ENCODE peak calls at places on chromosome 11, in six cellular contexts. V is OCI-LY7, W is PC-3, Z is MM.1S, U is neural progenitor cell, Q is SK-N-SH. C is an unnamed sample.
A peak's percentile ranks its signal among the peaks of the same experiment; 100 is the strongest.

GRCh38 chr11:47616726-47617416 is 22.7 kb upstream of the C1QTNF4 start:
- DNase-seq in U (peak; percentile 60), Z (peak; percentile 43), W (peak; percentile 46), Q (no peak), V (peak; percentile 53), C (peak; percentile 87)

GRCh38 chr11:12800032-12800671 is 125.9 kb downstream of the TEAD1 start:
- DNase-seq in Z (no peak), W (peak; percentile 88), Q (peak; percentile 46), U (no peak), V (no peak), C (peak; percentile 83)

GRCh38 chr11:16812274-16812673 is 73.8 kb downstream of the C11orf58 start:
- DNase-seq in Q (no peak), U (peak; percentile 80), Z (no peak), W (no peak), V (no peak), C (no peak)

GRCh38 chr11:73257342-73258103 is 14.6 kb upstream of the P2RY6 start:
- DNase-seq in Z (no peak), Q (no peak), V (no peak), U (peak; percentile 54), W (peak; percentile 94), C (peak; percentile 97)

GRCh38 chr11:65558002-65558784 is at the start of gene LTBP3:
- DNase-seq in W (peak; percentile 72), U (peak; percentile 69), Z (peak; percentile 42), V (no peak), Q (peak; percentile 90), C (peak; percentile 90)

GRCh38 chr11:1055109-1055703 is 18.7 kb upstream of the MUC6 start:
- DNase-seq in W (no peak), U (no peak), Q (no peak), Z (no peak), V (no peak), C (no peak)

GRCh38 chr11:5504403-5504891 is 5.3 kb downstream of the UBQLN3 start:
- DNase-seq in V (no peak), W (no peak), Q (no peak), U (no peak), Z (no peak), C (no peak)

GRCh38 chr11:2525166-2525861 is 80.5 kb downstream of the KCNQ1 start:
- DNase-seq in W (no peak), V (no peak), U (no peak), Z (no peak), Q (no peak), C (no peak)

GRCh38 chr11:13303668-13304649 is 26.4 kb downstream of the BMAL1 start:
- DNase-seq in Q (no peak), U (no peak), V (peak; percentile 8), W (no peak), Z (no peak), C (no peak)

GRCh38 chr11:58576792-58577440 is 1.3 kb upstream of the LPXN start:
- DNase-seq in Q (peak; percentile 5), V (peak; percentile 27), U (no peak), Z (peak; percentile 57), W (peak; percentile 44), C (peak; percentile 73)

DNA sequence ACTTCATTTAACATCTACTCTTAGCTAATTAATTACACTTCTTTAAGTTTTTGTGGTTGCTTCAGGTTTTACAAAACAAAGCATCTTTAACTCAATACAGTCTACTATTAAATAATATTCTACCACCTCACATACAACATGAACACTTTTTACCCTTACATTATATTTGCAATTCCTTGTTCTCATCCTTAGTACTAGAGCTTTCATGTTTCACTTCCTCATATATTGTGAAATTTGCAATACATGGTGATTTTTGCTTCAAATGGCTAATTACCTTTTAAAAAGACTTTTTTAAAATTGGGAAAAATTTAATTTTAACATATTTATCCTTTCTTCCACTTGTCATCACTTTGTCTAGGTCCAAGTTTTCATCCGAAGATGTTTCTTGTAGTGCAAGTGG is 37.5 kb downstream of the RSF1 start:
- DNase-seq in V (peak; percentile 5), Z (no peak), U (no peak), W (no peak), Q (no peak), C (no peak)
- H4K20me1 ChIP-seq in V (no peaks in the 10 kb centered on the region), Z (peaks cover 9% of the 10 kb centered on the region), U (peaks cover 79% of the 10 kb centered on the region), W (peaks cover 21% of the 10 kb centered on the region), Q (peaks cover 85% of the 10 kb centered on the region), C (peaks cover 40% of the 10 kb centered on the region)

GRCh38 chr11:27777013-27777412 is 76.8 kb upstream of the BDNF start:
- DNase-seq in U (no peak), V (no peak), W (no peak), Q (no peak), Z (no peak), C (no peak)
- TF ChIP-seq EZH2phosphoT487 in U (no peak), V (no peak), W (no peak), Q (no peak), Z (no peak), C (no peak)

GRCh38 chr11:35169754-35170153 is 30.8 kb downstream of the CD44 start:
- DNase-seq in V (no peak), Q (no peak), U (no peak), W (no peak), Z (no peak), C (no peak)
- H4K20me1 ChIP-seq in V (no peaks in the 10 kb centered on the region), Q (no peaks in the 10 kb centered on the region), U (no peaks in the 10 kb centered on the region), W (peaks cover 19% of the 10 kb centered on the region), Z (no peaks in the 10 kb centered on the region), C (no peaks in the 10 kb centered on the region)

DNA sequence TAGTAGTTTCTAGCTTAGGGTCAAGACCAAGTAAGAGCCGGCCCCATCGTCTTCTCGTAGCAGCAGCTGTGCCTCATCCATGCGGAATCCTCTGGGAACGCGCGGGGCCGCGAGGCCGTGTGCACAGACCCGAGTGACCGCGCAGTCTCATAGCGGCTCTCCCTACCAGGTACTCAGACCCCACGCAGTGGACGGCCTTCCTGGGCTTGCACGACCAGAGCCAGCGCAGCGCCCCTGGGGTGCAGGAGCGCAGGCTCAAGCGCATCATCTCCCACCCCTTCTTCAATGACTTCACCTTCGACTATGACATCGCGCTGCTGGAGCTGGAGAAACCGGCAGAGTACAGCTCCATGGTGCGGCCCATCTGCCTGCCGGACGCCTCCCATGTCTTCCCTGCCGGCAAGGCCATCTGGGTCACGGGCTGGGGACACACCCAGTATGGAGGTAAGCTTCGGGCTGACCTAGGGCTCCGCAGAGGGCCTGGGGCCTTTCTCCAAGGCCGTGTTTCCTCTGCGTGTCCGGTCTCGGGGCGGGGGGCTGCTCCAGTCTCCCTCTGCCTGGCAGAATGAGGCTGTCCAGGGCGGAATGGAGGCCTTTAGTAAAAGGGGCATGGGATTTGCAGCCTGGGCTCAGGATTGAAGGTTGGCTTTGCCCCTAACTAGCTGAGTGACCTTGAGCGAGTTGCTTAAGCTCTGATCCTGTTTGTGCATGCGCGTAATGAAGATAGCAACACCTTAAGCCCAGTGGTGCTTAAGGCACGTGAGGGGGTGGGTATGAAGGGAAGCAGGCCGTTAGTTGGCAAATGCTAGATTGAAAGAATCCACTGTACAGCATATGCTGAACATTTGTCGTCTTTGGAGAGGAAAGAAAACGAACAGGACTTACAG is 48.9 kb downstream of the ST14 start:
- DNase-seq in V (no peak), Z (no peak), Q (peak; percentile 30), W (no peak), U (no peak), C (no peak)
- TF ChIP-seq EZH2phosphoT487 in V (no peak), Z (no peak), Q (no peak), W (no peak), U (no peak), C (no peak)

DNA sequence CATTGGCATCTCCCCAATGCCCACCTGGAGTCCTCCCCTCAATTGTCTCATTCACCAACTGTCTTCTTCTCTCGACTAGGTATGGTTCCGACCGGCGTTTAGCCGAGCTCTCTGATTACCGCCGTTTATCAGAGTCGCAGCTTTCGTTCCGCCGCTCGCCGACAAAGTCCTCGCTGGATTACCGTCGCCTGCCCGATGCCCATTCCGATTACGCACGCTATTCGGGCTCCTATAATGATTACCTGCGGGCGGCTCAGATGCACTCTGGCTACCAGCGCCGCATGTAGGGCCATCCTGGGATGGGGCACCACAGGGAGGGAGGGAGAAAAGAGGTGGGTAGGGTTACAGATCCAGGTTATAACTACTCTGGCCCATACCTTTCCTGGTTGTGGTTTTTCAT is 10.0 kb downstream of the RBM14 start:
- DNase-seq in V (no peak), U (no peak), Q (no peak), W (no peak), Z (no peak), C (no peak)
- H4K20me1 ChIP-seq in V (peaks cover 25% of the 10 kb centered on the region), U (peaks cover 88% of the 10 kb centered on the region), Q (peaks cover 89% of the 10 kb centered on the region), W (peaks cover 91% of the 10 kb centered on the region), Z (peaks cover 77% of the 10 kb centered on the region), C (peaks cover 39% of the 10 kb centered on the region)

DNA sequence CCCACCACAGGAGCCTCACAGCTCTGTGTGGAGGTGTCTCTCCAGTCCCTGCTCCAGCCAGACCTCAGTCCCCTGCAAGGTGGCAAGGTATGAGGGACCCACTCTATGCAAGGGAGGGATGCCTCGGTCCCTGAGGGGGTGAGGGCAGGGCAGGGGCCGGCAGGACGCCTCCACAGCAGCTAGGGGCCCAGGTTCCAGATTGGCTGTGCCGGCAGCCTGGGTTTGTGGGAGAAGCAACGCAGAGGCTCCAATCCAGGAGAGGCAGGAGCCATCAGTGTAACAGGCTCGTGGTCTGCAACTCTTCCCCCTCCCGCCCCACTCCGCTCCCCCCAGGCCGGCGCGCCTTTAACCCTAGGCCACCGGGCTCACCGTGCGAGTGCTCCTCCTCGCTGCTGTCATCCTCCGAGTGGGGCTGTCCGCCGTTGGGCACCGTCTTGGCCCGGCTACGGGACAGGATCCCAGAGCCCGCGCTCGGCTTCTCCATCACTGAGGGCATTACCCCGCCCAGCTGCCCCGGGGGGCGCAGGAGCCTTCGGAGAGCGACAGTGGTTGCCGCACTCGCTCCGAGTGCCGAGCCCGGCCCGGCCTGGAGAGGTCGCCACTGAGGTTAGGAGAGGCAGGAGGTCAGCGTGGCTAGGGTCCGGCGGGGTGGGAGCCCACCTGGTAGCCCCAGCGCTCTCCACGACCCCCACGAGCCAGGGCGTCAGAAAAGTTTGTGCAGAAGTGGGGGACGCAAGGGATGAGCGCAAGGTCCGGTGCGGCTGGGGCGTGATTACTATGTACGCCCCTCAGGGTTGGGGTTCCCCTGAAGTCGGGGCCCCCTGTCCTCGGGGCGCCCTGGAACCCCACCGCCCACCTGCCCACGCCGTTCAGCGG is 765 bp downstream of the RCOR2 start:
- DNase-seq in Q (peak; percentile 91), V (peak; percentile 55), W (peak; percentile 23), U (peak; percentile 94), Z (no peak), C (peak; percentile 64)
- TF ChIP-seq EZH2phosphoT487 in Q (no peak), V (no peak), W (no peak), U (no peak), Z (no peak), C (no peak)

C was measured in GM23248.